ENCODE peak calls at places on chromosomes 12 and 14, in six cellular contexts. One of them, this sample, is unnamed.

GRCh38 chr12:104957388-104958008 is 592 bp downstream of the SLC41A2 start:
- DNase-seq in SW 1271: peak; percentile 9
- DNase-seq in left colon: peak; percentile 60
- DNase-seq in NCI-H2081: peak; percentile 53
- DNase-seq in ACHN: peak; percentile 51
- DNase-seq in HEK293T: peak; percentile 40
- DNase-seq in this sample: no peak

GRCh38 chr12:79407671-79408622 is 282.8 kb downstream of the PAWR start:
- DNase-seq in NCI-H2081: peak; percentile 59
- DNase-seq in HEK293T: peak; percentile 59
- DNase-seq in SW 1271: peak; percentile 72
- DNase-seq in ACHN: peak; percentile 91
- DNase-seq in left colon: peak; percentile 60
- DNase-seq in this sample: peak; percentile 85

GRCh38 chr14:55951366-55952206 is 166.6 kb upstream of the PELI2 start:
- DNase-seq in ACHN: no peak
- DNase-seq in left colon: no peak
- DNase-seq in SW 1271: no peak
- DNase-seq in HEK293T: no peak
- DNase-seq in NCI-H2081: no peak
- DNase-seq in this sample: no peak

GRCh38 chr12:42039146-42039545 is 105.5 kb downstream of the GXYLT1 start:
- DNase-seq in NCI-H2081: no peak
- DNase-seq in SW 1271: no peak
- DNase-seq in HEK293T: no peak
- DNase-seq in left colon: no peak
- DNase-seq in ACHN: peak; percentile 36
- DNase-seq in this sample: peak; percentile 64

GRCh38 chr14:24100197-24100981 is 6.3 kb downstream of the PCK2 start:
- DNase-seq in HEK293T: no peak
- DNase-seq in SW 1271: no peak
- DNase-seq in NCI-H2081: no peak
- DNase-seq in ACHN: no peak
- DNase-seq in left colon: no peak
- DNase-seq in this sample: no peak

GRCh38 chr12:131869871-131870418 is 24.5 kb upstream of the ULK1 start:
- DNase-seq in NCI-H2081: no peak
- DNase-seq in SW 1271: peak; percentile 87
- DNase-seq in ACHN: peak; percentile 57
- DNase-seq in left colon: no peak
- DNase-seq in HEK293T: peak; percentile 8
- DNase-seq in this sample: no peak

GRCh38 chr14:80275208-80275850 is 64.0 kb upstream of the DIO2 start:
- DNase-seq in ACHN: no peak
- DNase-seq in SW 1271: no peak
- DNase-seq in HEK293T: no peak
- DNase-seq in NCI-H2081: no peak
- DNase-seq in left colon: no peak
- DNase-seq in this sample: peak; percentile 44

GRCh38 chr14:91144425-91145145 is 30.7 kb downstream of the DGLUCY start:
- DNase-seq in NCI-H2081: peak; percentile 15
- DNase-seq in HEK293T: no peak
- DNase-seq in SW 1271: no peak
- DNase-seq in ACHN: no peak
- DNase-seq in left colon: no peak
- DNase-seq in this sample: no peak

GRCh38 chr14:106578479-106578878 is 1052.1 kb downstream of the TMEM121 start:
- DNase-seq in left colon: no peak
- DNase-seq in SW 1271: no peak
- DNase-seq in NCI-H2081: no peak
- DNase-seq in ACHN: no peak
- DNase-seq in HEK293T: no peak
- DNase-seq in this sample: no peak

GRCh38 chr14:63362305-63362914 is 43.7 kb upstream of the GPHB5 start:
- DNase-seq in ACHN: no peak
- DNase-seq in HEK293T: peak; percentile 13
- DNase-seq in SW 1271: no peak
- DNase-seq in left colon: no peak
- DNase-seq in NCI-H2081: peak; percentile 98
- DNase-seq in this sample: no peak

GRCh38 chr12:109770861-109771670 is 57.4 kb downstream of the FAM222A start:
- DNase-seq in HEK293T: no peak
- DNase-seq in NCI-H2081: no peak
- DNase-seq in ACHN: no peak
- DNase-seq in left colon: no peak
- DNase-seq in SW 1271: no peak
- DNase-seq in this sample: no peak

GRCh38 chr12:59067068-59067467 is 146.8 kb upstream of the LRIG3 start:
- DNase-seq in left colon: no peak
- DNase-seq in NCI-H2081: peak; percentile 25
- DNase-seq in HEK293T: no peak
- DNase-seq in ACHN: peak; percentile 24
- DNase-seq in SW 1271: no peak
- DNase-seq in this sample: peak; percentile 38

GRCh38 chr12:84642201-84642600 is 270.4 kb downstream of the SLC6A15 start:
- DNase-seq in left colon: no peak
- DNase-seq in HEK293T: no peak
- DNase-seq in NCI-H2081: peak; percentile 13
- DNase-seq in ACHN: no peak
- DNase-seq in SW 1271: no peak
- DNase-seq in this sample: no peak

GRCh38 chr12:102631274-102631673 is 150.9 kb upstream of the IGF1 start:
- DNase-seq in ACHN: peak; percentile 72
- DNase-seq in left colon: no peak
- DNase-seq in SW 1271: peak; percentile 66
- DNase-seq in NCI-H2081: no peak
- DNase-seq in HEK293T: no peak
- DNase-seq in this sample: peak; percentile 39

GRCh38 chr12:130522244-130522834 is 184.7 kb downstream of the PIWIL1 start:
- DNase-seq in NCI-H2081: no peak
- DNase-seq in HEK293T: no peak
- DNase-seq in ACHN: no peak
- DNase-seq in SW 1271: no peak
- DNase-seq in left colon: no peak
- DNase-seq in this sample: no peak

GRCh38 chr14:96083667-96084320 is 44.6 kb downstream of the C14orf132 start:
- DNase-seq in HEK293T: no peak
- DNase-seq in SW 1271: no peak
- DNase-seq in NCI-H2081: peak; percentile 76
- DNase-seq in ACHN: no peak
- DNase-seq in left colon: no peak
- DNase-seq in this sample: no peak

GRCh38 chr12:56839489-56840442 is 76.6 kb downstream of the HSD17B6 start:
- DNase-seq in SW 1271: peak; percentile 45
- DNase-seq in NCI-H2081: peak; percentile 5
- DNase-seq in HEK293T: peak; percentile 54
- DNase-seq in ACHN: peak; percentile 69
- DNase-seq in left colon: peak; percentile 47
- DNase-seq in this sample: peak; percentile 67

GRCh38 chr12:1984759-1985158 is 19.5 kb downstream of the DCP1B start:
- DNase-seq in HEK293T: no peak
- DNase-seq in SW 1271: peak; percentile 21
- DNase-seq in left colon: no peak
- DNase-seq in NCI-H2081: no peak
- DNase-seq in ACHN: no peak
- DNase-seq in this sample: no peak